ENCODE peak calls at places on chromosomes 16 and 17, in five cellular contexts. F is WERI-Rb-1; R is aorta; U is CD8-positive, alpha-beta T cell; V is AG04449. X is an unnamed sample.

GRCh38 chr17:42676424-42677011 is at the start of gene PLEKHH3:
- DNase-seq in F (no peak), R (no peak), U (no peak), V (no peak), X (no peak)

GRCh38 chr16:7503688-7504087 is 171.0 kb downstream of the RBFOX1 start:
- DNase-seq in F (no peak), R (no peak), U (no peak), V (no peak), X (no peak)

GRCh38 chr17:47686661-47687327 is 7.2 kb upstream of the TBKBP1 start:
- DNase-seq in F (no peak), R (no peak), U (no peak), V (no peak), X (no peak)

GRCh38 chr16:86566601-86566965 is at the start of gene FOXC2:
- DNase-seq in F (no peak), R (peak), U (no peak), V (no peak), X (peak)

GRCh38 chr17:63702223-63702577 is 2.3 kb upstream of the LIMD2 start:
- DNase-seq in F (no peak), R (peak), U (peak), V (no peak), X (no peak)

GRCh38 chr16:75909746-75910145 is 183.5 kb upstream of the CPHXL start:
- DNase-seq in F (no peak), R (no peak), U (no peak), V (no peak), X (no peak)

GRCh38 chr16:31461921-31462804 is 2.9 kb downstream of the ARMC5 start:
- DNase-seq in F (no peak), R (peak), U (no peak), V (no peak), X (no peak)

GRCh38 chr17:83081561-83082201 is 2.3 kb downstream of the METRNL start:
- DNase-seq in F (no peak), R (peak), U (peak), V (no peak), X (no peak)

GRCh38 chr17:7043195-7043543 is 723 bp downstream of the SLC16A11 start:
- DNase-seq in F (no peak), R (no peak), U (no peak), V (no peak), X (peak)

GRCh38 chr16:19169081-19169639 is 1.1 kb downstream of the SYT17 start:
- DNase-seq in F (peak), R (no peak), U (no peak), V (no peak), X (peak)
- H3K4me3 ChIP-seq in F (peak), R (no peak), U (no peak), V (no peak), X (no peak)

GRCh38 chr17:80455784-80456183 is 20.6 kb downstream of the NPTX1 start:
- DNase-seq in F (no peak), R (no peak), U (no peak), V (no peak), X (no peak)
- H3K4me3 ChIP-seq in F (no peak), R (no peak), U (no peak), V (peak), X (no peak)

DNA sequence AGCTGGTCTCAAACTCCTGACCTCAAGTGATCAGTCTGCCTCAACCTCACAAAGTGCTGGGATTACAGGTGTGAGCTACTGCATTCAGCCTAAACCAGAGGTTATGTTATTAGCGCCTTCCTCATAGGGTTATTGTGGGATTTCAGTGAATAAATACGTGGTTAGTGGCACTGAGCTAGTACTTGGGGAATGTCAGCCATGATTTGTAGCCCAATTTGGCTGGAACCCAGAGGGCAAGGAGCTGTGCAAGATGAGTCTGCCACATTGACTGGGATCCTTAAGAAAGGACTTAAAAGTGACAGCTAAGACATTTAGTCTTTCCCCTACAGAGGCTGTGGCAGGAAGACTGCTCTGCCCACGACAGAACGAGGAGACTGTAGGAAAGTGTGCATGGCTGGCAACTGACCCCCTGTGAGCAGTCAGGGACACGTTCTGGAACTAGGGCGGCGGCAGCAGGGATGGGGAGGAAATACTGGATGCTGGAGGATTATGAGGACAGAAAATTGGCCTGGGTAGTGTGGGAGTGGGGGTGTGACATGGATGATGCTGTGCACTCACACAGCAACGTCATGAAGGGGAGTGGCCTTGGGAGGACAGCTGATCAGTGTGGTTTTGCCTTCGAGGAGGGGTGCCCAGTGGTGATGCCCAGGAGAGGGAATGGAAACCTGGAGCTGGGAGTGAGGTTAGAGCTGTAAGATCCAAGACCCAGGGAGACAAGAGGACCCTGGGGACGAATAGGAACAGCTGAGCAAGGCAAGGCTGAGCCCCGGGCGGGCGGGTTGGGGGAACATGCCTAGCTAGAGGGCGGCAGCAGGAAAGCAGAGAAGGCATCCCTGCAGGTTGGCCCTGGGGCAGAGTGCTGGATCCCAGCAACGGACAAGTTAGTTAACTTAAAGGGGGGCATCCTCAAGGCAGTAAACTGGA is 14.5 kb downstream of the ATP5PD start:
- DNase-seq in F (peak), R (peak), U (peak), V (no peak), X (peak)
- H3K4me3 ChIP-seq in F (peak), R (no peak), U (peak), V (peak), X (no peak)

GRCh38 chr16:28189237-28189636 is 22.5 kb downstream of the XPO6 start:
- DNase-seq in F (no peak), R (no peak), U (no peak), V (no peak), X (no peak)

GRCh38 chr16:28188085-28188916 is 23.5 kb downstream of the XPO6 start:
- DNase-seq in F (no peak), R (no peak), U (no peak), V (no peak), X (no peak)

GRCh38 chr16:28184625-28185024 is 27.1 kb downstream of the XPO6 start:
- DNase-seq in F (no peak), R (no peak), U (no peak), V (no peak), X (no peak)

GRCh38 chr16:28186752-28187151 is 25.0 kb downstream of the XPO6 start:
- DNase-seq in F (no peak), R (no peak), U (no peak), V (no peak), X (no peak)

GRCh38 chr16:28187595-28188004 is 24.2 kb downstream of the XPO6 start:
- DNase-seq in F (no peak), R (no peak), U (no peak), V (no peak), X (no peak)
- H3K4me3 ChIP-seq in F (no peak), R (no peak), U (peak), V (no peak), X (no peak)

DNA sequence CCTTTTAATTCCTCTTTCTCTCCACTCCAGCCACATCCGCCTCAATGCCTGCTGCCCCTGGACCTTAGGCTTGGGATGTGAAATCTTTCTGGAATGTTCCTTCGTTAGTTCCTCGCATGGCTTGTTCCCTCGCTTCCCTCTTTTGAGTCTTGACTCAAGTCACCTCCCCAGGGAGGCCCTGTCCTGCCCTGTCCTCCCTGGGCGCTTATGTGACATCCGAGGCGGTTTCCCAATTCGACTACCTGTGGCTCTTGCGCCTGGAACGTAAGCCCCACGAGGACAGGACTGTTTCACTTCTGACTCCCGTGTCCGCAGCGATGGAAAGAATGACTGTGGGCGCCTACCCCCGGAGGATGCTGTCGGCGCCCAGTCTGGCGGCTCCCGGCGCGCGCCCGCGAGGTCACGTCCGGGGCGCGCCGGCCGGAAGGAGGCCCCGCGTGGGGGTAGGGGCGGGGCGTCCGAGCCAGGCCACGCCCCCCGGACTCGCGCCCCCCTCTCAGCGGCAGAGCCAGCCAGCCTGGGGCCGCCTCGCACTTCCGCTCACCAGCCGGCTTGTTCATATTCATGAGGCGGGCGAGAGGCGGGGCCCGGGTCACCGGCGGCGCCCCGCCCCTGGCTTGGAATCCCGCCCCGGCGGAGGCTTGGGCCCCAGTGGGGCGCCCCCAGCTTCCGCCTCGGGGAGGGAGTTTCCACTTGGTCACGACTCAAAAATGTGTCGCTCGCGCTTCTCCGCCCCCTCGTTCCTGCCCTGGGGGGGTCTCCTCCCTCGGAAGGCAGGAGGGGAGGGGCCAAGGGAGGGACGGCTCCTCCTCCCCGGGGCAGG is 8.4 kb upstream of the GLIS2 start:
- DNase-seq in F (no peak), R (peak), U (peak), V (peak), X (peak)
- H3K4me3 ChIP-seq in F (no peak), R (peak), U (peak), V (peak), X (peak)

DNA sequence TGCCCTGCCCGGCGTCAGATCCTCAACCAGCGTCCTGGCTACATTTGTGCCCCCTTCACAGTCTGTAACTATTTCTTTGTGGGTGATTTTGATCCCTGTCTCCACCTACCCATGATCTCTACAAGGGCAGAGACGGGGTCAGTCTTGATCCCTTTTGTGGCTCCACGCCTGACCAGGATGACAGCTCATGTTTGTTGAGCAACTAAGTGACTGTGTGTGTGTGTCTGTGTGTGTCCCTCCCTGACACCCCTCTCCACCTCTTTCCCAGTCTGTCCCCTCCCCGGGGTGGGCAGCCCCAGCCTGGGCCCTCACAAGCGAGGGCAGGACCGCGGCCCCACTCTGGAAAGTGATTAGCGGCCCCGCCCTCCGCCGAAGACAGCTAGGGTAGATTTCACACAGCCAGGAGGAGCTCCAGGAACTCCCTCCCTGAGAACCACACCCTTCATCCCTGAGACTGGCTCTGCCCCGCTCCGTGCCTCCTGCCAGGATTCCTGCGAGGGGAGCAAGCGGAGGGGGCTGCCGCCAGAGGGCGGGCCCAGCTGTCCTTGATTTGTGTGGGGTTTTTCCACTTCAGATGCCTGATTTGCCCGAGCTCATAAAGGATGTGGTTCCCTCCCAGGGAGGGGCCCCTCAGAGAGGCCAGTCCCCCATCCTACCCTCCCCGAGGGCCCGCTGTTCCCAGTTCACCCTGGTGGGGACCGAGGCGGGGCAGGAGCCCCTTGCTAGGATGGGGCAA is 5.3 kb upstream of the HS3ST6 start:
- DNase-seq in F (peak), R (no peak), U (no peak), V (no peak), X (no peak)
- H3K4me3 ChIP-seq in F (no peak), R (no peak), U (no peak), V (no peak), X (no peak)